ENCODE peak calls at places on chromosome X, in ten cellular contexts. E, U, Y, O, Q, L, T, I, D and W are unnamed samples.

GRCh38 chrX:8052909-8053308 is 118.2 kb downstream of the VCX2 start:
- DNase-seq in E (no peak), U (no peak), Y (no peak), O (no peak), Q (no peak), L (no peak), T (no peak), I (no peak), D (no peak), W (no peak)

GRCh38 chrX:132488092-132488749 is 617 bp downstream of the MBNL3 start:
- DNase-seq in E (no peak), U (no peak), Y (no peak), O (peak), Q (peak), L (peak), T (no peak), I (peak), D (peak), W (no peak)

GRCh38 chrX:40086569-40087335 is 11.0 kb downstream of the BCOR start:
- DNase-seq in E (no peak), U (no peak), Y (no peak), O (no peak), Q (no peak), L (no peak), T (no peak), I (no peak), D (no peak), W (no peak)

GRCh38 chrX:54843050-54843449 is 35.5 kb downstream of the MAGED2 start:
- DNase-seq in E (no peak), U (no peak), Y (no peak), O (no peak), Q (no peak), L (no peak), T (no peak), I (no peak), D (no peak), W (no peak)

GRCh38 chrX:97070346-97070745 is 186.6 kb downstream of the RPA4 start:
- DNase-seq in E (no peak), U (no peak), Y (no peak), O (no peak), Q (no peak), L (no peak), T (no peak), I (no peak), D (no peak), W (no peak)

GRCh38 chrX:307261-308111 is 11.1 kb downstream of the GTPBP6 start:
- DNase-seq in E (peak), U (peak), Y (peak), O (no peak), Q (no peak), L (no peak), T (no peak), I (no peak), D (no peak), W (no peak)

GRCh38 chrX:98962996-98963395 is 1447.1 kb downstream of the PCDH19 start:
- DNase-seq in E (no peak), U (no peak), Y (no peak), O (no peak), Q (no peak), L (no peak), T (no peak), I (no peak), D (no peak), W (no peak)

GRCh38 chrX:134174859-134175258 is 62.1 kb upstream of the CCDC160 start:
- DNase-seq in E (no peak), U (no peak), Y (no peak), O (no peak), Q (no peak), L (no peak), T (no peak), I (no peak), D (no peak), W (no peak)

GRCh38 chrX:124557976-124558375 is 211.6 kb downstream of the SH2D1A start:
- DNase-seq in E (no peak), U (no peak), Y (no peak), O (no peak), Q (no peak), L (no peak), T (no peak), I (no peak), D (no peak), W (no peak)

GRCh38 chrX:24225265-24225664 is 75.7 kb downstream of the ZFX start:
- DNase-seq in E (no peak), U (no peak), Y (no peak), O (no peak), Q (no peak), L (no peak), T (no peak), I (no peak), D (no peak), W (no peak)

GRCh38 chrX:30196322-30196721 is 19.0 kb upstream of the MAGEB2 start:
- DNase-seq in E (no peak), U (no peak), Y (no peak), O (no peak), Q (no peak), L (peak), T (no peak), I (peak), D (no peak), W (no peak)

GRCh38 chrX:69029696-69030245 is 135.5 kb downstream of the PJA1 start:
- DNase-seq in E (no peak), U (no peak), Y (no peak), O (no peak), Q (no peak), L (no peak), T (no peak), I (no peak), D (no peak), W (no peak)

GRCh38 chrX:103637604-103638338 is 9.0 kb downstream of the TCEAL1 start:
- DNase-seq in E (no peak), U (no peak), Y (no peak), O (no peak), Q (no peak), L (no peak), T (no peak), I (peak), D (no peak), W (peak)

GRCh38 chrX:30910124-30910860 is 21.2 kb upstream of the TAB3 start:
- DNase-seq in E (no peak), U (no peak), Y (no peak), O (no peak), Q (no peak), L (no peak), T (no peak), I (no peak), D (no peak), W (no peak)

GRCh38 chrX:111728096-111728495 is 47.1 kb downstream of the ALG13 start:
- DNase-seq in E (no peak), U (no peak), Y (no peak), O (no peak), Q (no peak), L (no peak), T (no peak), I (no peak), D (no peak), W (no peak)

GRCh38 chrX:119625843-119626242 is 19.6 kb upstream of the NKRF start:
- DNase-seq in E (no peak), U (no peak), Y (no peak), O (no peak), Q (no peak), L (no peak), T (no peak), I (no peak), D (no peak), W (no peak)

GRCh38 chrX:54043696-54044125 is 562 bp downstream of the PHF8 start:
- DNase-seq in E (peak), U (no peak), Y (peak), O (peak), Q (peak), L (peak), T (no peak), I (peak), D (no peak), W (no peak)

GRCh38 chrX:42565739-42566138 is 212.2 kb downstream of the PPP1R2C start:
- DNase-seq in E (no peak), U (no peak), Y (no peak), O (no peak), Q (no peak), L (no peak), T (no peak), I (no peak), D (no peak), W (no peak)

GRCh38 chrX:10709276-10709675 is 88.9 kb upstream of the MID1 start:
- DNase-seq in E (no peak), U (no peak), Y (no peak), O (no peak), Q (no peak), L (no peak), T (no peak), I (no peak), D (no peak), W (no peak)

GRCh38 chrX:122703762-122704161 is 480.3 kb upstream of the GRIA3 start:
- DNase-seq in E (no peak), U (no peak), Y (no peak), O (no peak), Q (no peak), L (no peak), T (no peak), I (peak), D (no peak), W (no peak)

GRCh38 chrX:21932277-21932996 is 8.1 kb upstream of the SMS start:
- DNase-seq in E (no peak), U (no peak), Y (no peak), O (no peak), Q (no peak), L (no peak), T (no peak), I (peak), D (no peak), W (peak)

GRCh38 chrX:21930986-21931385 is 9.5 kb upstream of the SMS start:
- DNase-seq in E (no peak), U (no peak), Y (no peak), O (no peak), Q (no peak), L (no peak), T (no peak), I (no peak), D (no peak), W (no peak)

GRCh38 chrX:21926116-21926515 is 14.4 kb upstream of the SMS start:
- DNase-seq in E (no peak), U (no peak), Y (no peak), O (no peak), Q (no peak), L (peak), T (no peak), I (no peak), D (no peak), W (no peak)

GRCh38 chrX:21926527-21927278 is 13.8 kb upstream of the SMS start:
- DNase-seq in E (no peak), U (no peak), Y (no peak), O (no peak), Q (no peak), L (peak), T (no peak), I (peak), D (no peak), W (peak)

DNA sequence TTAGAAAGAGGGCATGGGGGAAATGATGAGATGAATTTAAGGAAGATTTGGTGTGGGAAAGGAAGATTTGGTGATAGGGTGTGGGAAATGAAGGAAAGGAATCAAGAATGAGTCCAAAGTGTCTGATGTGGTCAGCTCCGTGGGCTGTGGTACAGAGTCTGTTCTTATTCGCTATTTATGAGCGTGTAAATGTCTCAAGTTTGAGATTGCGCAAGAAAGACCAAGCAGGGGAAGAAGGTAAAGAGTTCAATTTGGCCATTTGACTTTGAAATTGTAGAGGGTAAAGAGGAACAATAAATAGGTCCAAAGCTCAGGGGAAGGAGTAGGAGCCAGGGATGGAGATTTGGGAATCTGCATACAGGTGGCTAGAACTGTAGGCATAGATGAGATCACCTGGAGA is 11.3 kb upstream of the SMS start:
- DNase-seq in E (no peak), U (no peak), Y (no peak), O (no peak), Q (no peak), L (no peak), T (no peak), I (no peak), D (no peak), W (no peak)
- H3K27ac ChIP-seq in E (no peak), U (no peak), Y (no peak), O (no peak), Q (no peak), L (no peak), T (no peak), I (no peak), D (no peak), W (no peak)

DNA sequence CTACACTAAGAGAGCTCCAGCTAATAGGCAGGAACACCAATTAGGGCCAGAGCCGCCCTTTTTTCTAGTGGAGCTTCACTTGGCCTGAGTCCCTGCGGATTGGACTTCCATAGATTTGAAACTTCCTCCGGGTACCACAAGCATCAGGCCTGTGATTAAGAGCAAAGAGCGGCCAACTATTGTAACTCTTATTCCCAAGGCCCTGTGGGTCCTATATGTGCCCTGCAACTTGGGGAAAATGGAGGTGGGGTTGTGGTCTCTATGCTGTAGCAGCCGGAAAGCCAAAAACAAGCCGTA is at the start of gene NCBP2L:
- DNase-seq in E (no peak), U (no peak), Y (no peak), O (no peak), Q (no peak), L (no peak), T (no peak), I (no peak), D (no peak), W (no peak)
- H3K27ac ChIP-seq in E (no peak), U (peak), Y (peak), O (peak), Q (no peak), L (no peak), T (peak), I (no peak), D (peak), W (no peak)

GRCh38 chrX:13903405-13903804 is 86.5 kb upstream of the GPM6B start:
- DNase-seq in E (no peak), U (no peak), Y (no peak), O (no peak), Q (no peak), L (no peak), T (no peak), I (no peak), D (no peak), W (no peak)
- H3K27ac ChIP-seq in E (no peak), U (no peak), Y (no peak), O (no peak), Q (no peak), L (no peak), T (no peak), I (no peak), D (no peak), W (no peak)

GRCh38 chrX:15663439-15663838 is 1.2 kb downstream of the CLTRN start:
- DNase-seq in E (no peak), U (no peak), Y (no peak), O (no peak), Q (no peak), L (no peak), T (no peak), I (peak), D (no peak), W (peak)
- H3K27ac ChIP-seq in E (no peak), U (no peak), Y (no peak), O (no peak), Q (no peak), L (no peak), T (no peak), I (peak), D (no peak), W (peak)

GRCh38 chrX:108312938-108313337 is 125.3 kb downstream of the COL4A6 start:
- DNase-seq in E (no peak), U (no peak), Y (peak), O (no peak), Q (no peak), L (no peak), T (peak), I (peak), D (no peak), W (peak)
- H3K27ac ChIP-seq in E (no peak), U (no peak), Y (peak), O (no peak), Q (no peak), L (no peak), T (peak), I (peak), D (no peak), W (peak)

GRCh38 chrX:79169484-79169883 is 25.0 kb downstream of the GPR174 start:
- DNase-seq in E (no peak), U (no peak), Y (no peak), O (no peak), Q (no peak), L (no peak), T (no peak), I (no peak), D (no peak), W (no peak)
- H3K27ac ChIP-seq in E (no peak), U (no peak), Y (no peak), O (no peak), Q (no peak), L (no peak), T (no peak), I (no peak), D (no peak), W (no peak)

DNA sequence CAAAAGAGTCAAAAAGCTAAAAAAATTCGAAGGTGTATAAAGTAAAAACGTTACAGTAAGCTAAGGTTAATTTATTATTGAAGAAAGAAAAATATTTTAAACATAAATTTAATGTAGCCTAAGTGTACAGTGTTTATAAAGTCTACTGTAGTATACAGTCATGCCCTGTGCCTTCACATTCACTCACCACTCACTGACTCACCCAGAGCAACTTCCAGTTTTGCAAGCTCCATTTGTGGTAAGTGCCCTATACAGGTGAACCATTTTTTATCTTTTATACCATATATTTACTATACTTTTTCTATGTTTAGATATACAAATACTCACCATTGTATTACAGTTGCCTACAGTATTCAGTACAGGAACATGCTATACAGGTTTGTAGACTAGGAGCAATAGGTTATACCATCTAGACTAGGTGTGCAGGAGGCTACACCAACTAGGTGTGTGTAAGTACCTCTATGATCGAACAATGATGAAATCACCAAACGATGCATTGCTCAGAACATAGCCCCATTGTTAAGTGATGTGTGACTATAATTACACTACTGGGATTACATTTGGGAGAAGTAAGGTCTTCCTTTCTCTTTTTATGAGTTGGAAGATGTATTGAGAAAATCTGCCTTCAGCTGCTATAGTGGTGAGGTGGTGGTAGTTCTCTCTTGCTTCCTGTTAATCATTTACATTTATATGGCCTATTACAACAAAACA is 27.2 kb downstream of the TMSB4X start:
- DNase-seq in E (no peak), U (no peak), Y (no peak), O (no peak), Q (no peak), L (no peak), T (no peak), I (peak), D (no peak), W (peak)
- H3K27ac ChIP-seq in E (no peak), U (no peak), Y (no peak), O (peak), Q (no peak), L (no peak), T (no peak), I (peak), D (no peak), W (peak)